ENCODE peak calls at places on chromosomes 12 and 14, in nine cellular contexts. Y, Z, F, B, J, G, V, M and D are unnamed samples.

GRCh38 chr14:50974118-50974517 is 29.8 kb upstream of the PYGL start:
- DNase-seq in J (no peak), V (no peak), Z (no peak), B (no peak), Y (no peak), F (no peak), M (no peak), G (no peak), D (no peak)

GRCh38 chr14:30005114-30005698 is 77.6 kb upstream of the PRKD1 start:
- DNase-seq in Z (peak), B (no peak), F (peak), M (no peak), G (no peak), Y (peak), J (peak), V (no peak), D (no peak)

GRCh38 chr14:22587247-22587646 is 1.8 kb downstream of the DAD1 start:
- DNase-seq in V (no peak), J (no peak), M (no peak), Z (no peak), B (no peak), G (no peak), Y (no peak), F (no peak), D (no peak)

GRCh38 chr12:120367252-120367923 is 1.6 kb downstream of the MSI1 start:
- DNase-seq in M (no peak), F (no peak), V (peak), J (no peak), Z (no peak), G (no peak), B (no peak), Y (peak), D (no peak)

GRCh38 chr14:51167587-51168219 is 72.3 kb upstream of the TMX1 start:
- DNase-seq in V (no peak), Z (no peak), F (no peak), Y (no peak), M (no peak), B (no peak), J (peak), G (no peak), D (no peak)

GRCh38 chr12:123436017-123436964 is at the start of gene RILPL2:
- DNase-seq in G (peak), F (peak), Y (no peak), Z (peak), J (peak), V (peak), B (peak), M (peak), D (peak)

GRCh38 chr12:39368891-39369290 is 74.0 kb downstream of the KIF21A start:
- DNase-seq in B (no peak), G (no peak), F (no peak), Y (no peak), M (no peak), V (no peak), Z (no peak), J (no peak), D (no peak)

GRCh38 chr12:117105902-117106301 is 6.7 kb upstream of the TESC start:
- DNase-seq in J (no peak), M (peak), F (no peak), Z (no peak), V (peak), B (no peak), G (no peak), Y (no peak), D (no peak)

GRCh38 chr12:47818701-47819543 is 781 bp downstream of the HDAC7 start:
- DNase-seq in B (peak), M (peak), Y (no peak), G (no peak), F (no peak), V (peak), Z (no peak), J (no peak), D (peak)

GRCh38 chr14:96177766-96178377 is 26.8 kb upstream of the BDKRB2 start:
- DNase-seq in B (no peak), Z (no peak), V (peak), M (peak), Y (no peak), F (no peak), G (no peak), J (no peak), D (no peak)

GRCh38 chr12:76520348-76520747 is 39.2 kb downstream of the OSBPL8 start:
- DNase-seq in J (no peak), M (no peak), V (no peak), G (no peak), B (no peak), F (no peak), Z (no peak), Y (no peak), D (no peak)

GRCh38 chr12:119630962-119631550 is 36.9 kb upstream of the PRKAB1 start:
- DNase-seq in Z (no peak), G (no peak), B (no peak), V (no peak), M (no peak), F (no peak), Y (no peak), J (no peak), D (no peak)

GRCh38 chr12:85016423-85016822 is 19.7 kb downstream of the TSPAN19 start:
- DNase-seq in Y (no peak), Z (no peak), V (no peak), J (peak), G (no peak), F (no peak), M (no peak), B (no peak), D (no peak)

GRCh38 chr14:39023939-39024871 is 78.8 kb downstream of the SEC23A start:
- DNase-seq in J (no peak), F (peak), G (no peak), M (no peak), Z (no peak), V (no peak), Y (peak), B (no peak), D (no peak)

GRCh38 chr12:4069046-4070010 is 196.1 kb upstream of the PARP11 start:
- DNase-seq in Z (no peak), V (no peak), M (no peak), B (no peak), F (no peak), G (no peak), J (no peak), Y (no peak), D (no peak)

GRCh38 chr14:104101086-104101621 is 15.7 kb downstream of the ASPG start:
- DNase-seq in G (no peak), M (peak), V (no peak), Z (no peak), B (peak), Y (no peak), F (no peak), J (no peak), D (peak)

GRCh38 chr14:56126514-56126913 is 8.3 kb downstream of the PELI2 start:
- DNase-seq in F (no peak), B (no peak), Z (no peak), V (no peak), M (no peak), G (no peak), J (no peak), Y (no peak), D (no peak)

GRCh38 chr12:110108309-110109036 is 15.7 kb upstream of the IFT81 start:
- DNase-seq in J (no peak), M (no peak), F (no peak), Z (no peak), Y (no peak), G (no peak), B (peak), V (no peak), D (no peak)

GRCh38 chr14:66495214-66496098 is 9.3 kb downstream of the CCDC196 start:
- DNase-seq in Y (peak), Z (peak), B (no peak), G (no peak), F (peak), M (no peak), V (peak), J (peak), D (no peak)

GRCh38 chr12:108629824-108630476 is 3.7 kb downstream of the SELPLG start:
- DNase-seq in J (peak), V (peak), Y (no peak), B (no peak), F (peak), M (peak), G (no peak), Z (no peak), D (peak)

GRCh38 chr14:69820991-69821390 is 23.9 kb upstream of the SLC10A1 start:
- DNase-seq in G (no peak), J (no peak), M (no peak), V (no peak), B (no peak), Z (no peak), Y (no peak), F (no peak), D (no peak)

GRCh38 chr12:55683676-55684075 is 24.0 kb downstream of the ITGA7 start:
- DNase-seq in Y (no peak), V (no peak), F (no peak), J (no peak), B (no peak), G (no peak), Z (no peak), M (no peak), D (no peak)

GRCh38 chr12:112855375-112855774 is 51.4 kb upstream of the OAS1 start:
- DNase-seq in B (no peak), G (no peak), J (no peak), F (no peak), Z (no peak), Y (no peak), V (no peak), M (no peak), D (no peak)

GRCh38 chr14:49989980-49990379 is 97.1 kb downstream of the ARF6 start:
- DNase-seq in F (no peak), Y (no peak), Z (no peak), V (no peak), J (no peak), B (no peak), M (no peak), G (no peak), D (no peak)

GRCh38 chr14:99568567-99569560 is 35.1 kb downstream of the CCDC85C start:
- DNase-seq in Y (no peak), B (peak), V (no peak), G (no peak), M (no peak), F (peak), J (no peak), Z (no peak), D (peak)

GRCh38 chr12:121579190-121579791 is 1.5 kb downstream of the KDM2B start:
- DNase-seq in J (no peak), V (peak), B (peak), G (no peak), Y (no peak), F (no peak), Z (no peak), M (peak), D (no peak)

GRCh38 chr14:65352964-65353530 is 59.5 kb upstream of the FUT8 start:
- DNase-seq in J (no peak), G (no peak), M (no peak), Y (no peak), F (no peak), B (no peak), V (no peak), Z (peak), D (no peak)

GRCh38 chr12:52915637-52916036 is 10.8 kb upstream of the KRT8 start:
- DNase-seq in B (no peak), Y (no peak), M (no peak), J (no peak), V (no peak), Z (no peak), F (no peak), G (no peak), D (no peak)

GRCh38 chr14:96267336-96267735 is 11.3 kb downstream of the BDKRB1 start:
- DNase-seq in Z (no peak), M (no peak), F (peak), B (no peak), V (no peak), Y (no peak), J (no peak), G (no peak), D (no peak)

GRCh38 chr12:132305560-132305966 is 23.8 kb downstream of the GALNT9 start:
- DNase-seq in G (no peak), F (no peak), M (no peak), V (no peak), Y (no peak), Z (no peak), B (no peak), J (no peak), D (peak)

GRCh38 chr12:48037267-48037915 is 33.1 kb upstream of the COL2A1 start:
- DNase-seq in M (no peak), G (no peak), B (no peak), F (no peak), V (no peak), J (no peak), Z (no peak), Y (no peak), D (no peak)

GRCh38 chr12:26010293-26010821 is 51.9 kb downstream of the RASSF8 start:
- DNase-seq in Y (no peak), V (no peak), M (no peak), G (no peak), F (no peak), Z (no peak), J (no peak), B (no peak), D (no peak)

GRCh38 chr12:132505105-132505851 is 15.3 kb downstream of the FBRSL1 start:
- DNase-seq in M (no peak), Z (no peak), F (no peak), B (peak), J (no peak), Y (no peak), V (no peak), G (no peak), D (no peak)